ENCODE peak calls at places on chromosomes 11 and 22, in eight cellular contexts. H is substantia nigra; E is Jurkat, Clone E6-1; G is neuronal stem cell; M is OCI-LY7; C is T-cell; Z is ascending aorta; D is nucleus accumbens. N is an unnamed sample.

GRCh38 chr11:119094816-119095065 is 6.9 kb downstream of the DPAGT1 start:
- DNase-seq in D (no peak), E (no peak), M (no peak), Z (peak), H (peak), G (peak), C (no peak), N (no peak)

GRCh38 chr11:72015511-72016061 is 16.9 kb downstream of the IL18BP start:
- DNase-seq in G (no peak), H (no peak), M (peak), D (no peak), Z (no peak), C (no peak), E (no peak), N (no peak)

GRCh38 chr22:50489363-50490243 is 2.9 kb downstream of the MIOX start:
- DNase-seq in C (no peak), E (no peak), H (no peak), G (no peak), D (no peak), M (no peak), Z (no peak), N (no peak)

GRCh38 chr11:112795142-112795815 is 165.9 kb upstream of the NCAM1 start:
- DNase-seq in D (no peak), E (peak), C (no peak), Z (no peak), M (peak), G (no peak), H (peak), N (no peak)

GRCh38 chr22:21923163-21923561 is 29.5 kb downstream of the PPM1F start:
- DNase-seq in H (no peak), D (no peak), G (no peak), C (no peak), Z (no peak), E (no peak), M (no peak), N (no peak)

GRCh38 chr11:119362741-119363080 is 16.2 kb upstream of the MFRP start:
- DNase-seq in C (no peak), M (peak), G (no peak), E (no peak), D (no peak), H (no peak), Z (no peak), N (peak)

GRCh38 chr22:33110562-33111163 is 52.5 kb upstream of the SYN3 start:
- DNase-seq in Z (no peak), C (no peak), D (no peak), M (no peak), E (no peak), H (no peak), G (no peak), N (no peak)

GRCh38 chr11:36408476-36409136 is 101.5 kb downstream of the TRAF6 start:
- DNase-seq in E (no peak), Z (no peak), D (no peak), M (no peak), C (no peak), G (no peak), H (no peak), N (no peak)

GRCh38 chr11:125663910-125664309 is 16.7 kb downstream of the ACRV1 start:
- DNase-seq in H (no peak), G (no peak), D (no peak), M (no peak), E (no peak), Z (no peak), C (no peak), N (no peak)

GRCh38 chr11:58940028-58940427 is 740 bp downstream of the GLYATL1 start:
- DNase-seq in D (no peak), M (no peak), Z (no peak), C (no peak), H (no peak), G (no peak), E (no peak), N (no peak)

GRCh38 chr11:73192272-73192671 is 25.8 kb upstream of the P2RY2 start:
- DNase-seq in M (no peak), D (no peak), C (no peak), E (no peak), G (no peak), H (no peak), Z (no peak), N (no peak)

GRCh38 chr22:48047722-48048500 is 1285.5 kb downstream of the TBC1D22A start:
- DNase-seq in Z (no peak), H (no peak), C (no peak), D (no peak), G (no peak), E (no peak), M (no peak), N (no peak)